ENCODE peak calls at places on chromosomes 11 and 22, in four cellular contexts. One of them, this sample, is unnamed.

GRCh38 chr22:46934172-46934745 is 171.8 kb downstream of the TBC1D22A start:
- DNase-seq in A549: no peak
- DNase-seq in K562: peak
- DNase-seq in GM12878: no peak
- DNase-seq in this sample: no peak

GRCh38 chr11:105265859-105266258 is 126.3 kb upstream of the CARD18 start:
- DNase-seq in A549: no peak
- DNase-seq in K562: no peak
- DNase-seq in GM12878: no peak
- DNase-seq in this sample: no peak

GRCh38 chr11:37718431-37718999 is 1120.5 kb upstream of the RAG2 start:
- DNase-seq in A549: no peak
- DNase-seq in K562: no peak
- DNase-seq in GM12878: no peak
- DNase-seq in this sample: no peak

GRCh38 chr22:36384766-36385400 is 2.9 kb downstream of the MYH9 start:
- DNase-seq in A549: no peak
- DNase-seq in K562: no peak
- DNase-seq in GM12878: no peak
- DNase-seq in this sample: no peak

GRCh38 chr22:35312198-35313059 is 12.7 kb downstream of the TOM1 start:
- DNase-seq in A549: no peak
- DNase-seq in K562: no peak
- DNase-seq in GM12878: no peak
- DNase-seq in this sample: peak

GRCh38 chr22:19918332-19919106 is 23.1 kb upstream of the COMT start:
- DNase-seq in A549: no peak
- DNase-seq in K562: peak
- DNase-seq in GM12878: no peak
- DNase-seq in this sample: no peak

GRCh38 chr22:48425091-48425506 is 1402.6 kb downstream of the BRD1 start:
- DNase-seq in A549: no peak
- DNase-seq in K562: no peak
- DNase-seq in GM12878: no peak
- DNase-seq in this sample: no peak

GRCh38 chr11:12717851-12718291 is 43.6 kb downstream of the TEAD1 start:
- DNase-seq in A549: no peak
- DNase-seq in K562: no peak
- DNase-seq in GM12878: peak
- DNase-seq in this sample: no peak

GRCh38 chr11:8658210-8658968 is 24.1 kb downstream of the TRIM66 start:
- DNase-seq in A549: no peak
- DNase-seq in K562: no peak
- DNase-seq in GM12878: no peak
- DNase-seq in this sample: no peak

GRCh38 chr22:41657709-41658108 is 31.0 kb downstream of the SNU13 start:
- DNase-seq in A549: no peak
- DNase-seq in K562: no peak
- DNase-seq in GM12878: no peak
- DNase-seq in this sample: no peak

GRCh38 chr11:107691003-107691402 is 20.9 kb downstream of the SLN start:
- DNase-seq in A549: no peak
- DNase-seq in K562: no peak
- DNase-seq in GM12878: no peak
- DNase-seq in this sample: no peak

GRCh38 chr11:22666700-22667439 is 459 bp downstream of the GAS2 start:
- DNase-seq in A549: no peak
- DNase-seq in K562: no peak
- DNase-seq in GM12878: no peak
- DNase-seq in this sample: peak

GRCh38 chr11:48341466-48341865 is 16.7 kb downstream of the OR4C3 start:
- DNase-seq in A549: no peak
- DNase-seq in K562: no peak
- DNase-seq in GM12878: no peak
- DNase-seq in this sample: no peak

GRCh38 chr22:31346733-31347250 is 646 bp upstream of the PATZ1 start:
- DNase-seq in A549: peak
- DNase-seq in K562: peak
- DNase-seq in GM12878: no peak
- DNase-seq in this sample: peak

GRCh38 chr22:28148816-28149465 is 229.9 kb upstream of the PITPNB start:
- DNase-seq in A549: no peak
- DNase-seq in K562: no peak
- DNase-seq in GM12878: no peak
- DNase-seq in this sample: no peak

GRCh38 chr11:16923987-16924386 is 90.2 kb downstream of the PLEKHA7 start:
- DNase-seq in A549: no peak
- DNase-seq in K562: peak
- DNase-seq in GM12878: no peak
- DNase-seq in this sample: no peak

GRCh38 chr22:39567135-39567946 is 3.2 kb upstream of the CACNA1I start:
- DNase-seq in A549: no peak
- DNase-seq in K562: no peak
- DNase-seq in GM12878: no peak
- DNase-seq in this sample: no peak

GRCh38 chr11:74493816-74494630 is 499 bp upstream of the LIPT2 start:
- DNase-seq in A549: no peak
- DNase-seq in K562: no peak
- DNase-seq in GM12878: peak
- DNase-seq in this sample: no peak

GRCh38 chr11:77993902-77994301 is 566 bp downstream of the INTS4 start:
- DNase-seq in A549: no peak
- DNase-seq in K562: no peak
- DNase-seq in GM12878: no peak
- DNase-seq in this sample: no peak

GRCh38 chr11:73325036-73325981 is 17.2 kb downstream of the ARHGEF17 start:
- DNase-seq in A549: no peak
- DNase-seq in K562: no peak
- DNase-seq in GM12878: peak
- DNase-seq in this sample: peak

GRCh38 chr22:36522662-36523061 is 6.3 kb downstream of the EIF3D start:
- DNase-seq in A549: no peak
- DNase-seq in K562: no peak
- DNase-seq in GM12878: no peak
- DNase-seq in this sample: no peak

GRCh38 chr11:32396991-32397390 is 38.3 kb downstream of the WT1 start:
- DNase-seq in A549: no peak
- DNase-seq in K562: no peak
- DNase-seq in GM12878: no peak
- DNase-seq in this sample: no peak

GRCh38 chr11:126430581-126431320 is 75.3 kb downstream of the ST3GAL4 start:
- DNase-seq in A549: no peak
- DNase-seq in K562: no peak
- DNase-seq in GM12878: no peak
- DNase-seq in this sample: no peak

GRCh38 chr11:117200813-117201515 is 1.8 kb downstream of the TAGLN start:
- DNase-seq in A549: no peak
- DNase-seq in K562: no peak
- DNase-seq in GM12878: no peak
- DNase-seq in this sample: no peak

GRCh38 chr11:11841121-11841604 is 609 bp upstream of the USP47 start:
- DNase-seq in A549: peak
- DNase-seq in K562: no peak
- DNase-seq in GM12878: no peak
- DNase-seq in this sample: peak

GRCh38 chr22:39077513-39077840 is 402 bp downstream of the APOBEC3G start:
- DNase-seq in A549: no peak
- DNase-seq in K562: peak
- DNase-seq in GM12878: no peak
- DNase-seq in this sample: no peak

GRCh38 chr11:100716848-100717247 is 29.8 kb downstream of the ARHGAP42 start:
- DNase-seq in A549: no peak
- DNase-seq in K562: no peak
- DNase-seq in GM12878: no peak
- DNase-seq in this sample: no peak
- TF ChIP-seq JUNB in A549: no peak
- TF ChIP-seq JUNB in K562: no peak
- TF ChIP-seq JUNB in GM12878: no peak
- TF ChIP-seq JUNB in this sample: no peak

GRCh38 chr22:50198624-50199017 is 2.2 kb upstream of the SELENOO start:
- DNase-seq in A549: no peak
- DNase-seq in K562: no peak
- DNase-seq in GM12878: no peak
- DNase-seq in this sample: no peak

GRCh38 chr22:50196256-50196655 is 4.6 kb upstream of the SELENOO start:
- DNase-seq in A549: no peak
- DNase-seq in K562: no peak
- DNase-seq in GM12878: no peak
- DNase-seq in this sample: no peak

GRCh38 chr22:50197856-50198623 is 2.8 kb upstream of the SELENOO start:
- DNase-seq in A549: no peak
- DNase-seq in K562: no peak
- DNase-seq in GM12878: no peak
- DNase-seq in this sample: no peak

GRCh38 chr22:50199251-50199721 is 1.5 kb upstream of the SELENOO start:
- DNase-seq in A549: no peak
- DNase-seq in K562: no peak
- DNase-seq in GM12878: no peak
- DNase-seq in this sample: no peak

DNA sequence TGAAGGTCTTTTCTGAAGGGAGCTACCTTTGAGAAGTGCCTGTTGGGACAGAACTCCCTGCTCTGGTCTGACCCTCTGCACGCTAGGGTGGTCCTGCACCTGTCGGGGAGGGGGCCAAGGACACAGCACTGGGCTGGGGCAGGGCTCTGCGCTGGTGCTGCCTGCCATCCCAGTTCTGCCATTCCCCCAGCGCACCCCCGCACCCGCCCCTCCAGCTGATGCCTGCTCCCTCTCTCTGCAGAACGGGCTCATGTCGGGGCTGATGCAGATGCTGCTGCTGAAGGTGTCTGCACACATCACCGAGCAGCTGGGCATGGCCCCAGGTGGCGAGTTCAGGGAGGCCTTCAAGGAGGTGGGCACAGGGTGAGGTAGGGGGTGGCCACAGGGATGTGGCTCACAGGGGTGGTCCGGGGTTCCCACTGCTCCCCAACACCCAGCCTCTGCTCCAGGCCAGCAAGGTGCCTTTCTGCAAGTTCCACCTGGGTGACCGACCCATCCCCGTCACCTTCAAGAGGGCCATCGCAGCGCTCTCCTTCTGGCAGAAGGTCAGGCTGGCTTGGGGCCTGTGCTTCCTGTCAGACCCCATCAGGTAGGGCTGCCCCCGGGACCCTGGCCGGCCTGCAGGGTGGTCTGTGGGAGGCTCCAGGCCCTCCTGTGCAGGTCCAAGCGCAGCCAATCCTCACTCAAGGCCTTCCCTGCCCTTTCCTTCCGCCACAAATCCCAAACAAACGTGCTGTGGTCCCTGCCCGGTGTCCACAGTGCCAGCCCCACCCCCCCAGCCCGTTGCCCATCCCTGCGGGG is 3.6 kb upstream of the SELENOO start:
- DNase-seq in A549: no peak
- DNase-seq in K562: no peak
- DNase-seq in GM12878: no peak
- DNase-seq in this sample: no peak
- TF ChIP-seq POLR2A in A549: no peak
- TF ChIP-seq POLR2A in K562: no peak
- TF ChIP-seq POLR2A in GM12878: peak
- TF ChIP-seq POLR2A in this sample: no peak

DNA sequence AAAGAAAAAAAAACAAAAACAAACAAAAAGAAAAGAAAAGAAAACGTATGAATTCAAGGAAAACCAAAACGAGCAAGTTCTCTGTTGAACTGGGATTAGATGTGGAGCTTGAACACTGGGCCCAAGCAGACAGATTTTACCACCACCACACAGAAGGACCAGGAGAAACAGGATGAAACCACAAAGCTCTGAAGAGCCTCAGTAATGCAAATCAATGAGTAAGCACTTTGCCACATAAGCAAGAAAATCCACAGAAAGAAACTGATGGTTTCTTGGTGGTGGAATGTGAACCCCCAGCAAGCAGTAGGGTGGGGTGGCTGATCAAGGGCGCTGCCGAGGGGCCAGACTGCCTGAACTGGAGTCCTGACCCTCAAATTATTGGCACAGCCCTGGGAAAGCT is 50.9 kb upstream of the NFRKB start:
- DNase-seq in A549: no peak
- DNase-seq in K562: no peak
- DNase-seq in GM12878: no peak
- DNase-seq in this sample: no peak
- TF ChIP-seq JUNB in A549: no peak
- TF ChIP-seq JUNB in K562: no peak
- TF ChIP-seq JUNB in GM12878: no peak
- TF ChIP-seq JUNB in this sample: no peak

GRCh38 chr11:504994-505344 is 2.1 kb downstream of the RNH1 start:
- DNase-seq in A549: no peak
- DNase-seq in K562: no peak
- DNase-seq in GM12878: no peak
- DNase-seq in this sample: no peak

GRCh38 chr11:502288-503178 is 4.5 kb downstream of the RNH1 start:
- DNase-seq in A549: no peak
- DNase-seq in K562: no peak
- DNase-seq in GM12878: no peak
- DNase-seq in this sample: no peak

GRCh38 chr11:503179-503981 is 3.7 kb downstream of the RNH1 start:
- DNase-seq in A549: no peak
- DNase-seq in K562: peak
- DNase-seq in GM12878: peak
- DNase-seq in this sample: no peak

GRCh38 chr11:506238-506949 is 648 bp downstream of the RNH1 start:
- DNase-seq in A549: peak
- DNase-seq in K562: peak
- DNase-seq in GM12878: peak
- DNase-seq in this sample: peak

GRCh38 chr11:504053-504993 is 2.7 kb downstream of the RNH1 start:
- DNase-seq in A549: no peak
- DNase-seq in K562: peak
- DNase-seq in GM12878: no peak
- DNase-seq in this sample: no peak
- TF ChIP-seq POLR2A in A549: no peak
- TF ChIP-seq POLR2A in K562: peak
- TF ChIP-seq POLR2A in GM12878: peak
- TF ChIP-seq POLR2A in this sample: peak